ENCODE peak calls at places on chromosomes 6 and 20, in five cellular contexts. D, U, I, H and Z are unnamed samples.
A peak's percentile ranks its signal among the peaks of the same experiment; 100 is the strongest.

GRCh38 chr6:16510245-16510644 is 251.0 kb downstream of the ATXN1 start:
- DNase-seq in D (no peak), U (no peak), I (no peak), H (no peak), Z (no peak)

GRCh38 chr6:41685641-41686380 is 47.5 kb downstream of the MDFI start:
- DNase-seq in D (no peak), U (no peak), I (no peak), H (peak; percentile 67), Z (no peak)

GRCh38 chr6:167676666-167677421 is 149.9 kb upstream of the AFDN start:
- DNase-seq in D (peak; percentile 65), U (no peak), I (no peak), H (no peak), Z (no peak)

GRCh38 chr20:35662541-35662940 is 2.2 kb downstream of the CPNE1 start:
- DNase-seq in D (no peak), U (no peak), I (no peak), H (no peak), Z (no peak)

GRCh38 chr6:158149641-158150040 is 18.4 kb downstream of the SERAC1 start:
- DNase-seq in D (peak; percentile 38), U (no peak), I (no peak), H (no peak), Z (no peak)

GRCh38 chr6:105753184-105754097 is 332.7 kb upstream of the PRDM1 start:
- DNase-seq in D (no peak), U (no peak), I (no peak), H (no peak), Z (no peak)

GRCh38 chr6:42140051-42140450 is 2.4 kb downstream of the C6orf132 start:
- DNase-seq in D (no peak), U (no peak), I (no peak), H (no peak), Z (no peak)

GRCh38 chr20:5895626-5896025 is 54.7 kb downstream of the TRMT6 start:
- DNase-seq in D (no peak), U (no peak), I (no peak), H (no peak), Z (no peak)

GRCh38 chr20:49594143-49594928 is 26.4 kb upstream of the PTGIS start:
- DNase-seq in D (peak; percentile 66), U (no peak), I (no peak), H (no peak), Z (no peak)

GRCh38 chr6:144696610-144697376 is 411.7 kb downstream of the UTRN start:
- DNase-seq in D (peak; percentile 7), U (no peak), I (no peak), H (no peak), Z (no peak)

GRCh38 chr6:150395388-150396009 is 26.7 kb downstream of the IYD start:
- DNase-seq in D (peak; percentile 65), U (no peak), I (peak; percentile 79), H (no peak), Z (no peak)